ENCODE peak calls at places on chromosomes 11 and 22, in seven cellular contexts. S is uterus, H is sigmoid colon, W is tibial nerve, T is ovary, A is stomach, V is thyroid gland. U is an unnamed sample.

GRCh38 chr11:19441752-19442553 is 201.2 kb upstream of the E2F8 start:
- DNase-seq in S (no peak), H (no peak), W (peak), T (peak), A (peak), V (no peak), U (peak)

GRCh38 chr11:110230377-110230776 is 66.0 kb downstream of the RDX start:
- DNase-seq in S (no peak), H (no peak), W (no peak), T (no peak), A (no peak), V (no peak), U (no peak)

GRCh38 chr11:112391086-112391485 is 130.4 kb upstream of the PLET1 start:
- DNase-seq in S (no peak), H (no peak), W (no peak), T (no peak), A (no peak), V (no peak), U (no peak)

GRCh38 chr11:36340909-36341308 is 44.8 kb downstream of the PRR5L start:
- DNase-seq in S (no peak), H (no peak), W (no peak), T (no peak), A (no peak), V (no peak), U (no peak)

GRCh38 chr22:25085930-25086901 is 113.4 kb upstream of the CRYBB3 start:
- DNase-seq in S (peak), H (no peak), W (peak), T (peak), A (no peak), V (peak), U (no peak)

GRCh38 chr11:116776522-116776984 is 3.8 kb upstream of the BUD13 start:
- DNase-seq in S (no peak), H (no peak), W (no peak), T (no peak), A (no peak), V (no peak), U (no peak)

GRCh38 chr11:43937434-43938411 is 4.7 kb upstream of the C11orf96 start:
- DNase-seq in S (no peak), H (no peak), W (no peak), T (peak), A (no peak), V (no peak), U (peak)

GRCh38 chr11:129610125-129610524 is 205.5 kb upstream of the TMEM45B start:
- DNase-seq in S (no peak), H (no peak), W (no peak), T (no peak), A (no peak), V (no peak), U (no peak)

GRCh38 chr22:33210129-33210784 is 152.1 kb upstream of the SYN3 start:
- DNase-seq in S (no peak), H (no peak), W (no peak), T (no peak), A (no peak), V (peak), U (peak)

GRCh38 chr11:42857344-42857743 is 454.5 kb upstream of the API5 start:
- DNase-seq in S (no peak), H (no peak), W (no peak), T (no peak), A (no peak), V (no peak), U (no peak)

GRCh38 chr11:60168306-60168705 is 14.6 kb downstream of the MS4A6A start:
- DNase-seq in S (no peak), H (no peak), W (no peak), T (no peak), A (no peak), V (no peak), U (no peak)

GRCh38 chr22:35393116-35394010 is 6.6 kb upstream of the MCM5 start:
- DNase-seq in S (no peak), H (no peak), W (no peak), T (no peak), A (no peak), V (peak), U (no peak)

GRCh38 chr11:96228911-96229310 is 114.1 kb downstream of the MAML2 start:
- DNase-seq in S (no peak), H (no peak), W (no peak), T (no peak), A (no peak), V (no peak), U (peak)

GRCh38 chr22:47197735-47198500 is 435.5 kb downstream of the TBC1D22A start:
- DNase-seq in S (no peak), H (peak), W (no peak), T (no peak), A (peak), V (no peak), U (no peak)

GRCh38 chr11:61281581-61282250 is 13.4 kb downstream of the VWCE start:
- DNase-seq in S (peak), H (peak), W (peak), T (peak), A (peak), V (peak), U (no peak)

GRCh38 chr22:19125011-19125410 is 2.8 kb upstream of the DGCR2 start:
- DNase-seq in S (no peak), H (no peak), W (no peak), T (no peak), A (no peak), V (no peak), U (no peak)

GRCh38 chr11:34492806-34493414 is 20.7 kb downstream of the ELF5 start:
- DNase-seq in S (peak), H (no peak), W (peak), T (peak), A (peak), V (peak), U (peak)

GRCh38 chr11:22725079-22725478 is 58.7 kb downstream of the GAS2 start:
- DNase-seq in S (no peak), H (no peak), W (no peak), T (no peak), A (no peak), V (no peak), U (peak)

GRCh38 chr11:116853461-116854073 is 16.1 kb upstream of the APOA1 start:
- DNase-seq in S (no peak), H (no peak), W (no peak), T (no peak), A (peak), V (no peak), U (peak)

GRCh38 chr22:20550851-20551744 is 43.7 kb downstream of the MED15 start:
- DNase-seq in S (peak), H (peak), W (no peak), T (peak), A (no peak), V (no peak), U (peak)

GRCh38 chr22:30140414-30140813 is 60.1 kb downstream of the HORMAD2 start:
- DNase-seq in S (no peak), H (no peak), W (no peak), T (no peak), A (no peak), V (no peak), U (no peak)

GRCh38 chr11:124762077-124762623 is at the start of gene ESAM:
- DNase-seq in S (no peak), H (no peak), W (no peak), T (no peak), A (peak), V (peak), U (no peak)
- TF ChIP-seq POLR2A in S (peak), H (no peak), W (no peak), T (no peak), A (no peak), V (peak), U (no peak)

GRCh38 chr22:37242395-37242918 is 1.6 kb downstream of the RAC2 start:
- DNase-seq in S (no peak), H (peak), W (no peak), T (no peak), A (peak), V (peak), U (peak)
- TF ChIP-seq POLR2A in S (no peak), H (no peak), W (no peak), T (no peak), A (no peak), V (no peak), U (no peak)

GRCh38 chr11:68259122-68259959 is 12.4 kb downstream of the C11orf24 start:
- DNase-seq in S (no peak), H (no peak), W (no peak), T (no peak), A (no peak), V (no peak), U (no peak)
- TF ChIP-seq POLR2A in S (no peak), H (no peak), W (no peak), T (no peak), A (no peak), V (no peak), U (no peak)

GRCh38 chr22:49852898-49853894 is at the start of gene ZBED4:
- DNase-seq in S (peak), H (peak), W (peak), T (peak), A (peak), V (peak), U (peak)
- TF ChIP-seq POLR2A in S (peak), H (peak), W (peak), T (peak), A (no peak), V (peak), U (peak)

DNA sequence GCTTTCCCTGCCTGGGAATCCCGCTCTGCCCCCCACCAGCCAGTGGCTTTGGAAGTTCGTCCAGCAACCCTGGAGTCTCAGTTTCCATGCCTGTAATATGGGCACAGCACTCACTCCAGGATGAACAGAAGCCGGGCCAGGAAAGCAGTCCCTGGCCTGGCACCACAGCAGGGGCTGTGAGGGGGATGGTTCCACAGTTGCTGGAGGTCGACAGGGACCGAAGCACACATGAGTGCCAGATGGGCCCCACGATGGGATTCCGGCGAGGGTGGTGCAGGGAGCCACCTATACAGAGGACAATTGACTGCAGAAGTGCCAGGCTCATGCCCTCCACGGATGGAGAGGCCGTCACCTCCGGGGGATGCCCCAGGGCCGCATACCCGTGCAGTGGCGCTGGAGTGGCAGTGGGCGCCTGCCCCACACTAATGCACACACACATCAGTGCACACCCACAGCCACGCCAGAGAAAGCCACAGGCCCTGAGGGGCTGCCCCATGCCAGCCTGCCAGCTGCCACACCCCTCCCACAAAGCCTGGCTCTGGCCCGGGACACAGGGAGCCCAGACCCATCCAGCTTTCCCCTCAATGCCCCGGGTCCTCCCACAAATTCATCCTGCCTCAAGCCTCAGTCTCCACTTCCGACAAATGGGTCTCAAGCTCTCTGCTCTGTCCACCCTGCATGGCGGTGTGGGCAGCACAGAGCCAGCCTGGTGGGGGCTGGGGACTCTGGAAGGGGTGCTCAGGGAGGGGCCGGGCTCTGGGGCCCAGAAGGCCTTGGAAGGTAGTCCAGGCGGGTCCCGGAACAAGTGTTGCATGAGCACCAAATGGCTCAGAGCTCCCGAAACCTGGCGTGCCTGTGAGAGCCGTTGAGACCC is 9.7 kb downstream of the ASCL2 start:
- DNase-seq in S (no peak), H (no peak), W (no peak), T (no peak), A (peak), V (no peak), U (no peak)
- TF ChIP-seq POLR2A in S (no peak), H (no peak), W (no peak), T (no peak), A (no peak), V (no peak), U (no peak)

GRCh38 chr22:50326959-50327710 is at the start of gene DENND6B:
- DNase-seq in S (peak), H (peak), W (peak), T (peak), A (peak), V (peak), U (peak)
- TF ChIP-seq POLR2A in S (no peak), H (no peak), W (peak), T (peak), A (no peak), V (peak), U (peak)

GRCh38 chr11:7367803-7368202 is 116.1 kb downstream of the SYT9 start:
- DNase-seq in S (no peak), H (no peak), W (no peak), T (no peak), A (no peak), V (no peak), U (no peak)
- TF ChIP-seq POLR2A in S (no peak), H (no peak), W (no peak), T (no peak), A (no peak), V (no peak), U (no peak)